ENCODE peak calls at places on chromosome 13, in eight cellular contexts. One of them, this sample, is unnamed.
A peak's percentile ranks its signal among the peaks of the same experiment; 100 is the strongest.

GRCh38 chr13:39035204-39035603 is 2.7 kb downstream of the PROSER1 start:
- DNase-seq in CD4-positive, alpha-beta T cell: no peak
- DNase-seq in SK-N-SH: no peak
- DNase-seq in A549: no peak
- DNase-seq in endodermal cell: peak; percentile 55
- DNase-seq in left ventricle myocardium inferior: no peak
- DNase-seq in choroid plexus epithelial cell: peak; percentile 24
- DNase-seq in heart right ventricle: no peak
- DNase-seq in this sample: no peak

GRCh38 chr13:20387441-20387971 is 138.2 kb downstream of the CRYL1 start:
- DNase-seq in left ventricle myocardium inferior: no peak
- DNase-seq in A549: no peak
- DNase-seq in choroid plexus epithelial cell: peak; percentile 61
- DNase-seq in endodermal cell: no peak
- DNase-seq in CD4-positive, alpha-beta T cell: no peak
- DNase-seq in SK-N-SH: no peak
- DNase-seq in heart right ventricle: no peak
- DNase-seq in this sample: no peak

GRCh38 chr13:63124863-63125262 is 1709.2 kb upstream of the PCDH20 start:
- DNase-seq in endodermal cell: no peak
- DNase-seq in choroid plexus epithelial cell: peak; percentile 70
- DNase-seq in heart right ventricle: no peak
- DNase-seq in A549: peak; percentile 20
- DNase-seq in left ventricle myocardium inferior: no peak
- DNase-seq in CD4-positive, alpha-beta T cell: no peak
- DNase-seq in SK-N-SH: peak; percentile 21
- DNase-seq in this sample: no peak

GRCh38 chr13:36369268-36370107 is 23.3 kb upstream of the SPART start:
- DNase-seq in SK-N-SH: no peak
- DNase-seq in A549: no peak
- DNase-seq in choroid plexus epithelial cell: no peak
- DNase-seq in CD4-positive, alpha-beta T cell: no peak
- DNase-seq in heart right ventricle: no peak
- DNase-seq in endodermal cell: no peak
- DNase-seq in left ventricle myocardium inferior: no peak
- DNase-seq in this sample: no peak

GRCh38 chr13:23160241-23161175 is 20.3 kb upstream of the SGCG start:
- DNase-seq in CD4-positive, alpha-beta T cell: no peak
- DNase-seq in left ventricle myocardium inferior: no peak
- DNase-seq in A549: no peak
- DNase-seq in choroid plexus epithelial cell: no peak
- DNase-seq in SK-N-SH: no peak
- DNase-seq in heart right ventricle: no peak
- DNase-seq in endodermal cell: peak; percentile 72
- DNase-seq in this sample: peak; percentile 36

GRCh38 chr13:109747524-109747923 is 38.9 kb downstream of the IRS2 start:
- DNase-seq in SK-N-SH: no peak
- DNase-seq in heart right ventricle: no peak
- DNase-seq in choroid plexus epithelial cell: peak; percentile 60
- DNase-seq in endodermal cell: peak; percentile 38
- DNase-seq in left ventricle myocardium inferior: no peak
- DNase-seq in A549: no peak
- DNase-seq in CD4-positive, alpha-beta T cell: no peak
- DNase-seq in this sample: no peak

GRCh38 chr13:33721719-33722118 is 96.2 kb upstream of the RFC3 start:
- DNase-seq in CD4-positive, alpha-beta T cell: no peak
- DNase-seq in endodermal cell: no peak
- DNase-seq in heart right ventricle: no peak
- DNase-seq in SK-N-SH: no peak
- DNase-seq in left ventricle myocardium inferior: no peak
- DNase-seq in choroid plexus epithelial cell: peak; percentile 82
- DNase-seq in A549: peak; percentile 19
- DNase-seq in this sample: no peak

GRCh38 chr13:97226788-97227627 is 4.9 kb downstream of the MBNL2 start:
- DNase-seq in left ventricle myocardium inferior: no peak
- DNase-seq in CD4-positive, alpha-beta T cell: peak; percentile 40
- DNase-seq in endodermal cell: peak; percentile 83
- DNase-seq in heart right ventricle: no peak
- DNase-seq in A549: no peak
- DNase-seq in choroid plexus epithelial cell: no peak
- DNase-seq in SK-N-SH: no peak
- DNase-seq in this sample: peak; percentile 31

GRCh38 chr13:21671793-21672680 is 1.2 kb downstream of the FGF9 start:
- DNase-seq in left ventricle myocardium inferior: no peak
- DNase-seq in A549: no peak
- DNase-seq in heart right ventricle: no peak
- DNase-seq in choroid plexus epithelial cell: no peak
- DNase-seq in CD4-positive, alpha-beta T cell: no peak
- DNase-seq in SK-N-SH: peak; percentile 31
- DNase-seq in endodermal cell: peak; percentile 49
- DNase-seq in this sample: peak; percentile 35

GRCh38 chr13:78317030-78317429 is 286.3 kb downstream of the POU4F1 start:
- DNase-seq in heart right ventricle: no peak
- DNase-seq in A549: no peak
- DNase-seq in endodermal cell: no peak
- DNase-seq in CD4-positive, alpha-beta T cell: no peak
- DNase-seq in left ventricle myocardium inferior: no peak
- DNase-seq in choroid plexus epithelial cell: no peak
- DNase-seq in SK-N-SH: peak; percentile 0
- DNase-seq in this sample: no peak

GRCh38 chr13:97934590-97934989 is 18.9 kb upstream of the IPO5 start:
- DNase-seq in heart right ventricle: no peak
- DNase-seq in endodermal cell: no peak
- DNase-seq in A549: no peak
- DNase-seq in left ventricle myocardium inferior: no peak
- DNase-seq in SK-N-SH: no peak
- DNase-seq in CD4-positive, alpha-beta T cell: no peak
- DNase-seq in choroid plexus epithelial cell: no peak
- DNase-seq in this sample: no peak

GRCh38 chr13:33932765-33933406 is 114.9 kb downstream of the RFC3 start:
- DNase-seq in CD4-positive, alpha-beta T cell: no peak
- DNase-seq in heart right ventricle: no peak
- DNase-seq in SK-N-SH: peak; percentile 11
- DNase-seq in choroid plexus epithelial cell: peak; percentile 25
- DNase-seq in endodermal cell: no peak
- DNase-seq in A549: no peak
- DNase-seq in left ventricle myocardium inferior: no peak
- DNase-seq in this sample: no peak

GRCh38 chr13:101949681-101950080 is 452.2 kb downstream of the FGF14 start:
- DNase-seq in heart right ventricle: no peak
- DNase-seq in SK-N-SH: no peak
- DNase-seq in endodermal cell: no peak
- DNase-seq in choroid plexus epithelial cell: no peak
- DNase-seq in CD4-positive, alpha-beta T cell: no peak
- DNase-seq in A549: no peak
- DNase-seq in left ventricle myocardium inferior: no peak
- DNase-seq in this sample: no peak

GRCh38 chr13:34816543-34816942 is 125.5 kb upstream of the NBEA start:
- DNase-seq in left ventricle myocardium inferior: no peak
- DNase-seq in heart right ventricle: no peak
- DNase-seq in choroid plexus epithelial cell: peak; percentile 28
- DNase-seq in A549: no peak
- DNase-seq in SK-N-SH: no peak
- DNase-seq in CD4-positive, alpha-beta T cell: no peak
- DNase-seq in endodermal cell: no peak
- DNase-seq in this sample: no peak

GRCh38 chr13:109606404-109607028 is 179.9 kb downstream of the IRS2 start:
- DNase-seq in endodermal cell: no peak
- DNase-seq in choroid plexus epithelial cell: peak; percentile 32
- DNase-seq in left ventricle myocardium inferior: no peak
- DNase-seq in SK-N-SH: no peak
- DNase-seq in heart right ventricle: no peak
- DNase-seq in A549: no peak
- DNase-seq in CD4-positive, alpha-beta T cell: no peak
- DNase-seq in this sample: no peak

GRCh38 chr13:33611016-33611805 is 206.7 kb upstream of the RFC3 start:
- DNase-seq in endodermal cell: no peak
- DNase-seq in SK-N-SH: no peak
- DNase-seq in left ventricle myocardium inferior: peak; percentile 76
- DNase-seq in A549: no peak
- DNase-seq in heart right ventricle: peak; percentile 70
- DNase-seq in CD4-positive, alpha-beta T cell: no peak
- DNase-seq in choroid plexus epithelial cell: peak; percentile 86
- DNase-seq in this sample: no peak

GRCh38 chr13:102197193-102197592 is 204.7 kb downstream of the FGF14 start:
- DNase-seq in SK-N-SH: no peak
- DNase-seq in heart right ventricle: no peak
- DNase-seq in choroid plexus epithelial cell: peak; percentile 64
- DNase-seq in A549: peak; percentile 9
- DNase-seq in endodermal cell: peak; percentile 74
- DNase-seq in left ventricle myocardium inferior: no peak
- DNase-seq in CD4-positive, alpha-beta T cell: no peak
- DNase-seq in this sample: no peak

GRCh38 chr13:50222569-50223332 is 207.5 kb downstream of the KCNRG start:
- DNase-seq in heart right ventricle: peak; percentile 76
- DNase-seq in A549: no peak
- DNase-seq in choroid plexus epithelial cell: peak; percentile 90
- DNase-seq in SK-N-SH: no peak
- DNase-seq in left ventricle myocardium inferior: peak; percentile 81
- DNase-seq in endodermal cell: no peak
- DNase-seq in CD4-positive, alpha-beta T cell: peak; percentile 4
- DNase-seq in this sample: no peak

GRCh38 chr13:99308481-99309087 is 1.4 kb upstream of the GPR183 start:
- DNase-seq in A549: no peak
- DNase-seq in left ventricle myocardium inferior: no peak
- DNase-seq in CD4-positive, alpha-beta T cell: no peak
- DNase-seq in choroid plexus epithelial cell: peak; percentile 80
- DNase-seq in heart right ventricle: no peak
- DNase-seq in endodermal cell: no peak
- DNase-seq in SK-N-SH: no peak
- DNase-seq in this sample: no peak

DNA sequence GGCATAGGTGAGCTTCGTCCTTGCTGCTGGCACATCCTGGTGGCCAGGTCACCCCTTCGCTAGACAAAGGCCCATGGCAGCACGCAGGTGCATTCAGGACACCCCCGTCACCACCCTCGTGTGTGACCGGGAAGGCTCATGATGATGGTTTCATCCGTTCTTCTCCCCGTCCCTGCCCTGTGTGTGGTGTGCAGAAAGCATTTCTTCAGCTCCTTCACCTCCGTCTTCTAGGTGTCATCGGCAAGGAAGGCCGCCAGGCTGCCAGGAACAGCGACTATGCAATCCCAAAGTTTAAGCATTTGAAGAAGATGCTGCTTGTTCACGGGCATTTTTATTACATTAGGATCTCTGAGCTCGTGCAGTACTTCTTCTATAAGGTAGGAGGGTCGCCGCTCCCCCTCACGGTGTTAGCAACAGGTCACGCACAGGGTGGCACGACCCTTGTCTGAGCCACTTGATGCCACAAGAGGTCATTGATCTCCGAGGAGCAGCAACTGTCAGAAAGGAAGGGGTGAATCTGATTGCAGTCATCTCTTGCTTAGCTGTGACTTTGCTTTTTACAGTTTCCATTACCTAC is 111.0 kb upstream of the MCF2L start:
- DNase-seq in endodermal cell: peak; percentile 26
- DNase-seq in left ventricle myocardium inferior: no peak
- DNase-seq in SK-N-SH: no peak
- DNase-seq in choroid plexus epithelial cell: no peak
- DNase-seq in CD4-positive, alpha-beta T cell: no peak
- DNase-seq in heart right ventricle: no peak
- DNase-seq in A549: no peak
- DNase-seq in this sample: no peak
- TF ChIP-seq CTCF in endodermal cell: no peak
- TF ChIP-seq CTCF in left ventricle myocardium inferior: no peak
- TF ChIP-seq CTCF in SK-N-SH: no peak
- TF ChIP-seq CTCF in choroid plexus epithelial cell: no peak
- TF ChIP-seq CTCF in CD4-positive, alpha-beta T cell: no peak
- TF ChIP-seq CTCF in heart right ventricle: no peak
- TF ChIP-seq CTCF in A549: no peak
- TF ChIP-seq CTCF in this sample: no peak

DNA sequence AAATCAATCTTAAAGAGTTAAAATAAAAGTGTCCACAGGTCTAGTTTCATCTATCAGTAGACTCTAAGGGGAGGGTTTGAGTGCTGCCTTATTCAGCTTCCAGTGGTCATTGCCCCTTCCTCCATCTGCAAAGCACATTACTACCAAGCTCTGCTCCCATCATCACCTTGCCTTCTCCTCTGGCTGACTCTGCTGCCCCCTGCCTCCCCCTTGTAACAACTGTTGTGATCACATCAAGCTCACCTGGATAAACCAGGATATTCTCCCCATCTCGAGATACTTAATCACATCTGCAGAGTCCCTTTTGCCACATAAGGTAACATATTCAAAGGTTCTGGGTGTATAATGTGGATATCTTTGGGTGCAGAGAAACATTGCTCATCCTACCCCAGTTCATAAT is 43.3 kb upstream of the GPC6 start:
- DNase-seq in heart right ventricle: no peak
- DNase-seq in endodermal cell: peak; percentile 72
- DNase-seq in A549: no peak
- DNase-seq in SK-N-SH: no peak
- DNase-seq in left ventricle myocardium inferior: no peak
- DNase-seq in CD4-positive, alpha-beta T cell: no peak
- DNase-seq in choroid plexus epithelial cell: no peak
- DNase-seq in this sample: no peak
- TF ChIP-seq CTCF in heart right ventricle: no peak
- TF ChIP-seq CTCF in endodermal cell: peak; percentile 73
- TF ChIP-seq CTCF in A549: no peak
- TF ChIP-seq CTCF in SK-N-SH: no peak
- TF ChIP-seq CTCF in left ventricle myocardium inferior: no peak
- TF ChIP-seq CTCF in CD4-positive, alpha-beta T cell: no peak
- TF ChIP-seq CTCF in choroid plexus epithelial cell: no peak
- TF ChIP-seq CTCF in this sample: no peak

GRCh38 chr13:85828094-85828684 is 29.0 kb upstream of the SLITRK6 start:
- DNase-seq in endodermal cell: no peak
- DNase-seq in A549: peak; percentile 15
- DNase-seq in SK-N-SH: peak; percentile 6
- DNase-seq in heart right ventricle: no peak
- DNase-seq in left ventricle myocardium inferior: no peak
- DNase-seq in choroid plexus epithelial cell: peak; percentile 51
- DNase-seq in CD4-positive, alpha-beta T cell: no peak
- DNase-seq in this sample: peak; percentile 9
- TF ChIP-seq CTCF in endodermal cell: peak; percentile 86
- TF ChIP-seq CTCF in A549: peak; percentile 48
- TF ChIP-seq CTCF in SK-N-SH: peak; percentile 76
- TF ChIP-seq CTCF in heart right ventricle: peak; percentile 52
- TF ChIP-seq CTCF in left ventricle myocardium inferior: peak; percentile 69
- TF ChIP-seq CTCF in choroid plexus epithelial cell: peak; percentile 69
- TF ChIP-seq CTCF in CD4-positive, alpha-beta T cell: peak; percentile 63
- TF ChIP-seq CTCF in this sample: peak; percentile 38

DNA sequence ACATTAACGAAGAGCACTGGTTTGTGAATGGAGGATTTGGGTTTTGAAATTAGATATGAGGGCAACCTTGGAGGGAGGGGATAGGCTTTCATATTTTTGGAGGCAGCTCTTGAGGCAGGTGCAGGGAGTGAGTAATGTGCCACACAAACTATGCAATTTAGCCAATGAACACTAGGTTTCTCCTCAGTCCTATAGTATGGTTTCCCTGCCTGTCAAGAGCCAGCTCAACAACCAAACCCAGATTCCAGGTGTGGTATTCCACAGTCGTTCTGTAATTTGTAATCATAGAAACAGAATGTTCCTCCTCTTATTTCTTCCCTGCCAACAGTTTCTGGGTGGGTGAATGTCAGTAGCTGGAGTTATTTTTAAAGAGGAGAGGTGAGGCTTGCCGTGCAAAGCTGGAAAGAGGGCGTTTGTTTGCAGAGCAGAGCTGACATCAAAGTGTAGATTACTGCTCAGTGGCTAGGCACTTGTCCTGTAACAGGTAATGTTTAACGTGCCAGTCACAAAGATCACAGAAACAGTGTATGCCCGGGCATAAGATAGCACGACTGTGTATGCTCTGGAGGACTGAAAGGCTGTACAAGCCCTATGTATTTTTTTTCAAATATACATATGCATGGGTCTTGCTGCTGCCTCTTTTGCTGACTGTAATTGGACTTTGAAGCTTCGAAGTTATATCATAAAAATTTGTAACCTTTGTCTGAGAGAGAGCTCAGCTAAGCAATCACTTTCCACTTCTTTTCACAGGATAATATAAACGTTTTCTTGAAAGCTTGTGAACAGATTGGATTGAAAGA is 124.3 kb downstream of the LMO7 start:
- DNase-seq in SK-N-SH: no peak
- DNase-seq in choroid plexus epithelial cell: peak; percentile 45
- DNase-seq in heart right ventricle: no peak
- DNase-seq in left ventricle myocardium inferior: no peak
- DNase-seq in A549: peak; percentile 75
- DNase-seq in endodermal cell: no peak
- DNase-seq in CD4-positive, alpha-beta T cell: no peak
- DNase-seq in this sample: peak; percentile 33
- TF ChIP-seq CTCF in SK-N-SH: no peak
- TF ChIP-seq CTCF in choroid plexus epithelial cell: peak; percentile 26
- TF ChIP-seq CTCF in heart right ventricle: peak; percentile 5
- TF ChIP-seq CTCF in left ventricle myocardium inferior: peak; percentile 33
- TF ChIP-seq CTCF in A549: no peak
- TF ChIP-seq CTCF in endodermal cell: peak; percentile 26
- TF ChIP-seq CTCF in CD4-positive, alpha-beta T cell: peak; percentile 37
- TF ChIP-seq CTCF in this sample: no peak